ENCODE peak calls at places on chromosomes 2 and 18, in five cellular contexts. One of them, this sample, is unnamed. For H3K36me3 and H3K27me3, the result is how much of the 10 kb centered on the place peaks cover.

GRCh38 chr2:74048147-74048546 is 63.4 kb downstream of the TET3 start:
- DNase-seq in HCT116: no peak
- DNase-seq in BE2C: no peak
- DNase-seq in heart left ventricle: no peak
- DNase-seq in vagina: no peak
- DNase-seq in this sample: no peak

GRCh38 chr2:100107911-100108647 is 34.3 kb downstream of the AFF3 start:
- DNase-seq in HCT116: no peak
- DNase-seq in BE2C: no peak
- DNase-seq in heart left ventricle: no peak
- DNase-seq in vagina: no peak
- DNase-seq in this sample: no peak

GRCh38 chr2:237629739-237630138 is 2.4 kb downstream of the LRRFIP1 start:
- DNase-seq in HCT116: no peak
- DNase-seq in BE2C: no peak
- DNase-seq in heart left ventricle: no peak
- DNase-seq in vagina: no peak
- DNase-seq in this sample: no peak

GRCh38 chr2:144660518-144661316 is 140.8 kb upstream of the ZEB2 start:
- DNase-seq in HCT116: no peak
- DNase-seq in BE2C: no peak
- DNase-seq in heart left ventricle: no peak
- DNase-seq in vagina: no peak
- DNase-seq in this sample: no peak

GRCh38 chr2:220117010-220117409 is 489.6 kb downstream of the SLC4A3 start:
- DNase-seq in HCT116: no peak
- DNase-seq in BE2C: no peak
- DNase-seq in heart left ventricle: no peak
- DNase-seq in vagina: no peak
- DNase-seq in this sample: no peak

GRCh38 chr18:45863469-45863868 is 38.0 kb downstream of the SIGLEC15 start:
- DNase-seq in HCT116: no peak
- DNase-seq in BE2C: no peak
- DNase-seq in heart left ventricle: no peak
- DNase-seq in vagina: no peak
- DNase-seq in this sample: no peak

GRCh38 chr18:58592223-58593214 is 36.4 kb downstream of the ALPK2 start:
- DNase-seq in HCT116: no peak
- DNase-seq in BE2C: no peak
- DNase-seq in heart left ventricle: no peak
- DNase-seq in vagina: no peak
- DNase-seq in this sample: no peak

GRCh38 chr2:120395686-120396518 is 50.0 kb downstream of the INHBB start:
- DNase-seq in HCT116: no peak
- DNase-seq in BE2C: peak
- DNase-seq in heart left ventricle: no peak
- DNase-seq in vagina: no peak
- DNase-seq in this sample: no peak

GRCh38 chr2:10904455-10904854 is 7.3 kb upstream of the KCNF1 start:
- DNase-seq in HCT116: no peak
- DNase-seq in BE2C: no peak
- DNase-seq in heart left ventricle: no peak
- DNase-seq in vagina: no peak
- DNase-seq in this sample: no peak

GRCh38 chr18:57434536-57435494 is at the start of gene ONECUT2:
- DNase-seq in HCT116: peak
- DNase-seq in BE2C: peak
- DNase-seq in heart left ventricle: peak
- DNase-seq in vagina: no peak
- DNase-seq in this sample: peak

GRCh38 chr2:7034313-7034712 is 117.1 kb downstream of the RNF144A start:
- DNase-seq in HCT116: no peak
- DNase-seq in BE2C: peak
- DNase-seq in heart left ventricle: no peak
- DNase-seq in vagina: no peak
- DNase-seq in this sample: no peak

GRCh38 chr2:197075754-197076337 is 149.3 kb upstream of the PGAP1 start:
- DNase-seq in HCT116: no peak
- DNase-seq in BE2C: peak
- DNase-seq in heart left ventricle: no peak
- DNase-seq in vagina: no peak
- DNase-seq in this sample: no peak

GRCh38 chr2:8597094-8597493 is 84.8 kb upstream of the ID2 start:
- DNase-seq in HCT116: no peak
- DNase-seq in BE2C: no peak
- DNase-seq in heart left ventricle: no peak
- DNase-seq in vagina: no peak
- DNase-seq in this sample: no peak

GRCh38 chr2:217270089-217270800 is 410.4 kb upstream of the TNP1 start:
- DNase-seq in HCT116: no peak
- DNase-seq in BE2C: no peak
- DNase-seq in heart left ventricle: no peak
- DNase-seq in vagina: no peak
- DNase-seq in this sample: no peak

GRCh38 chr2:176637497-176638166 is 368.4 kb downstream of the MTX2 start:
- DNase-seq in HCT116: no peak
- DNase-seq in BE2C: peak
- DNase-seq in heart left ventricle: peak
- DNase-seq in vagina: peak
- DNase-seq in this sample: peak

GRCh38 chr2:3299130-3299529 is 78.5 kb downstream of the EIPR1 start:
- DNase-seq in HCT116: no peak
- DNase-seq in BE2C: no peak
- DNase-seq in heart left ventricle: no peak
- DNase-seq in vagina: no peak
- DNase-seq in this sample: no peak

GRCh38 chr2:112705576-112705975 is 15.2 kb upstream of the NT5DC4 start:
- DNase-seq in HCT116: no peak
- DNase-seq in BE2C: no peak
- DNase-seq in heart left ventricle: no peak
- DNase-seq in vagina: peak
- DNase-seq in this sample: no peak

GRCh38 chr2:138536740-138537139 is 35.2 kb downstream of the SPOPL start:
- DNase-seq in HCT116: no peak
- DNase-seq in BE2C: no peak
- DNase-seq in heart left ventricle: no peak
- DNase-seq in vagina: no peak
- DNase-seq in this sample: no peak

GRCh38 chr2:174846941-174847938 is 83.0 kb upstream of the CHRNA1 start:
- DNase-seq in HCT116: no peak
- DNase-seq in BE2C: peak
- DNase-seq in heart left ventricle: no peak
- DNase-seq in vagina: no peak
- DNase-seq in this sample: no peak

GRCh38 chr2:175175896-175176295 is 5.6 kb downstream of the ATP5MC3 start:
- DNase-seq in HCT116: no peak
- DNase-seq in BE2C: no peak
- DNase-seq in heart left ventricle: no peak
- DNase-seq in vagina: no peak
- DNase-seq in this sample: no peak

GRCh38 chr2:222410534-222410933 is 13.8 kb upstream of the SGPP2 start:
- DNase-seq in HCT116: no peak
- DNase-seq in BE2C: no peak
- DNase-seq in heart left ventricle: no peak
- DNase-seq in vagina: no peak
- DNase-seq in this sample: no peak

GRCh38 chr2:237542001-237542704 is 24.2 kb upstream of the PRLH start:
- DNase-seq in HCT116: no peak
- DNase-seq in BE2C: no peak
- DNase-seq in heart left ventricle: no peak
- DNase-seq in vagina: no peak
- DNase-seq in this sample: no peak

GRCh38 chr2:45852450-45853150 is 201.1 kb downstream of the PRKCE start:
- DNase-seq in HCT116: no peak
- DNase-seq in BE2C: no peak
- DNase-seq in heart left ventricle: no peak
- DNase-seq in vagina: no peak
- DNase-seq in this sample: no peak

GRCh38 chr2:220277445-220277960 is 650.1 kb downstream of the SLC4A3 start:
- DNase-seq in HCT116: no peak
- DNase-seq in BE2C: no peak
- DNase-seq in heart left ventricle: peak
- DNase-seq in vagina: no peak
- DNase-seq in this sample: peak

GRCh38 chr2:126788652-126789051 is 110.0 kb upstream of the TEX51 start:
- DNase-seq in HCT116: no peak
- DNase-seq in BE2C: no peak
- DNase-seq in heart left ventricle: no peak
- DNase-seq in vagina: no peak
- DNase-seq in this sample: no peak

GRCh38 chr2:109614715-109615636 is 812 bp downstream of the SOWAHC start:
- DNase-seq in HCT116: no peak
- DNase-seq in BE2C: peak
- DNase-seq in heart left ventricle: peak
- DNase-seq in vagina: no peak
- DNase-seq in this sample: peak

GRCh38 chr18:76670564-76671288 is 151.6 kb upstream of the ZNF236 start:
- DNase-seq in HCT116: no peak
- DNase-seq in BE2C: no peak
- DNase-seq in heart left ventricle: peak
- DNase-seq in vagina: peak
- DNase-seq in this sample: no peak

GRCh38 chr18:7459851-7460774 is 107.0 kb upstream of the PTPRM start:
- DNase-seq in HCT116: no peak
- DNase-seq in BE2C: no peak
- DNase-seq in heart left ventricle: peak
- DNase-seq in vagina: no peak
- DNase-seq in this sample: peak

GRCh38 chr2:113754160-113754559 is 2.3 kb downstream of the SLC35F5 start:
- DNase-seq in HCT116: no peak
- DNase-seq in BE2C: no peak
- DNase-seq in heart left ventricle: no peak
- DNase-seq in vagina: no peak
- DNase-seq in this sample: no peak

DNA sequence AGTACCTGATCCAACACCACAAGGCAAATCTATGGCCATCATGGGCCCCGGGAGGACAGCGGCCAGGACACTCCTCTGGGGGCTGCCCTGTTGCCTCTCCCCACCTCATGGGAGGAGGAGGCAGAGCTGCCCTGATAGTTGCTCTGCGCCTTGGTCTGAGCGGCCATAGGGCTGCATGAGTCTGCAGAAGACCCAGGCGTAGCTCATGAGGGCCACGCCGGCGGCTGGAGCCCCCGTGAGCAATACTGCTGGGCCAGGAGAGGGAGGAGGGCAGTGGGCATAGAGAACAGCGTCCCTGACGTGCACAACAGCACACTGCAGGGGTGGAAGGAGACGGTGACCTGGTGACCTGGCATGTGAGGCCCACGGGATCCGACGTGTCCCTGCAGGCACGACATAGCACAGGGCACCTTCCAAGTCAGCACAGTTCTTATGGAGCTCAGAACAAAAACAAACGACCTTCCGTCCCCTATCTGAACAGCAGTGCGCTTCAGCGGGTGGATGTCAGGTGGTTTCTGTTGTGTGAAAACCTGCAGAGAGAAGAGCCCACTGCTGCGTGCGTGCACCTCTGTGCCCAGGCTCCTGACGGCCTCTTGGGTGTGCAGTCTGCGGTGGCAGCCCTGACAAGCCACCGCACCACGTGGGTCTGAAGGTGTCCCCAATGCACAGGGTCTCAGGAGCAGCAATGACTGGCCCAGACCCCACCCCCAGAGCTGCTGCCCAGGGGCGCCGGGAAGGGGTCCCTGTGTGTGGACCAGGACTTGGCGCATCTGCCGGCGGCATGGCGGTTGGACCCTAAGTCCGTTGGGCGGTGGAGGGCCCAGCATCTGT is 13.0 kb downstream of the STK25 start:
- DNase-seq in HCT116: no peak
- DNase-seq in BE2C: no peak
- DNase-seq in heart left ventricle: no peak
- DNase-seq in vagina: no peak
- DNase-seq in this sample: no peak
- H3K36me3 ChIP-seq in HCT116: under half
- H3K36me3 ChIP-seq in BE2C: half or more
- H3K36me3 ChIP-seq in heart left ventricle: half or more
- H3K36me3 ChIP-seq in vagina: under half
- H3K36me3 ChIP-seq in this sample: half or more

GRCh38 chr2:35104306-35104705 is 1251.3 kb upstream of the CRIM1 start:
- DNase-seq in HCT116: no peak
- DNase-seq in BE2C: no peak
- DNase-seq in heart left ventricle: no peak
- DNase-seq in vagina: no peak
- DNase-seq in this sample: no peak
- TF ChIP-seq CTCF in HCT116: no peak
- TF ChIP-seq CTCF in BE2C: no peak
- TF ChIP-seq CTCF in heart left ventricle: no peak
- TF ChIP-seq CTCF in vagina: no peak
- TF ChIP-seq CTCF in this sample: no peak

GRCh38 chr2:161415041-161415440 is 1.1 kb upstream of the TBR1 start:
- DNase-seq in HCT116: no peak
- DNase-seq in BE2C: no peak
- DNase-seq in heart left ventricle: no peak
- DNase-seq in vagina: no peak
- DNase-seq in this sample: no peak

GRCh38 chr2:161416294-161416632 is at the start of gene TBR1:
- DNase-seq in HCT116: no peak
- DNase-seq in BE2C: no peak
- DNase-seq in heart left ventricle: no peak
- DNase-seq in vagina: no peak
- DNase-seq in this sample: no peak

GRCh38 chr2:161415467-161416293 is 417 bp upstream of the TBR1 start:
- DNase-seq in HCT116: no peak
- DNase-seq in BE2C: no peak
- DNase-seq in heart left ventricle: no peak
- DNase-seq in vagina: no peak
- DNase-seq in this sample: no peak

GRCh38 chr2:161414015-161414384 is 2.1 kb upstream of the TBR1 start:
- DNase-seq in HCT116: no peak
- DNase-seq in BE2C: no peak
- DNase-seq in heart left ventricle: no peak
- DNase-seq in vagina: no peak
- DNase-seq in this sample: no peak

GRCh38 chr2:161414385-161415040 is 1.6 kb upstream of the TBR1 start:
- DNase-seq in HCT116: no peak
- DNase-seq in BE2C: peak
- DNase-seq in heart left ventricle: peak
- DNase-seq in vagina: no peak
- DNase-seq in this sample: no peak
- H3K27me3 ChIP-seq in HCT116: under half
- H3K27me3 ChIP-seq in BE2C: half or more
- H3K27me3 ChIP-seq in heart left ventricle: under half
- H3K27me3 ChIP-seq in vagina: under half
- H3K27me3 ChIP-seq in this sample: half or more

DNA sequence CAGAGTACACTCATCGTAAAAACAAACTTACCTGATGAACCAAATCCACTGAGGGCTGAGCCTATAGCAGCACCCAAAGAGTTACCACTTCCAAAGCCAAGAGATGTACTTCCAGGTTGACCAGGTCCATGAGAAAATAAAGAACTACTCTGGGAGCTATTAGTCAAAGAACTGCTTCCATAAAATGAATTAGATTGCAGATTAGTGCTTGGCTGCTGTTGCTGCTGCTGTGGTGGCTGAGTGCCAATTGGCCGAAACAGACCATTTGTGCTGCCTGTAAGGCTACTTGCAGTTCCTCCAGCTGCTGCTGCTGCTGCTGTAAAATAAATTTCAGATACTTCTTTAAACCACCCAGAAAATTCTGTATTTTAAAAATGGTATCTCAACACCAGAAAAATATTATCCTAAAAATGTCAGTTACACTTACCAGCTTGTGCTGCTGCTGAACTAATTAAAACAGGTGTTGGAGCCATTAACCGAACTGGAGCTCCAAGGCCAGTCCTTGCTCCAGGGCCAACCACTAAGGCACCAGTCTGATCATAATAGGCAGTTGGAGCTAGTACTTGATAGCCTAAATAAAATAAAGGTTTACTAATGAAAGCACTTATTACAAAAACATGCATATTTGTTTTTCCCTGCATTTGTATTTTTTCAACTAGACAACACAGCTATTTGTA is 58.1 kb upstream of the SDC1 start:
- DNase-seq in HCT116: no peak
- DNase-seq in BE2C: peak
- DNase-seq in heart left ventricle: peak
- DNase-seq in vagina: no peak
- DNase-seq in this sample: peak
- H3K36me3 ChIP-seq in HCT116: under half
- H3K36me3 ChIP-seq in BE2C: half or more
- H3K36me3 ChIP-seq in heart left ventricle: half or more
- H3K36me3 ChIP-seq in vagina: under half
- H3K36me3 ChIP-seq in this sample: under half